ENCODE peak calls at places on chromosomes 2 and 18, in nine cellular contexts. One of them, this sample, is unnamed.

GRCh38 chr18:63788447-63789096 is 13.4 kb downstream of the SERPINB7 start:
- DNase-seq in heart right ventricle: no peak
- DNase-seq in left ventricle myocardium inferior: no peak
- DNase-seq in GM23338: no peak
- DNase-seq in tibial artery: no peak
- DNase-seq in ovary: no peak
- DNase-seq in left lung: no peak
- DNase-seq in upper lobe of left lung: no peak
- DNase-seq in mammary epithelial cell: peak; percentile 90
- DNase-seq in this sample: no peak

GRCh38 chr2:30366199-30366691 is 80.8 kb upstream of the LCLAT1 start:
- DNase-seq in heart right ventricle: peak; percentile 52
- DNase-seq in left ventricle myocardium inferior: no peak
- DNase-seq in GM23338: no peak
- DNase-seq in tibial artery: no peak
- DNase-seq in ovary: no peak
- DNase-seq in left lung: no peak
- DNase-seq in upper lobe of left lung: no peak
- DNase-seq in mammary epithelial cell: no peak
- DNase-seq in this sample: no peak

GRCh38 chr2:95047629-95048510 is 22.4 kb downstream of the MAL start:
- DNase-seq in heart right ventricle: no peak
- DNase-seq in left ventricle myocardium inferior: no peak
- DNase-seq in GM23338: no peak
- DNase-seq in tibial artery: no peak
- DNase-seq in ovary: no peak
- DNase-seq in left lung: no peak
- DNase-seq in upper lobe of left lung: peak; percentile 53
- DNase-seq in mammary epithelial cell: no peak
- DNase-seq in this sample: no peak

GRCh38 chr2:85394976-85395375 is 15.2 kb downstream of the CAPG start:
- DNase-seq in heart right ventricle: no peak
- DNase-seq in left ventricle myocardium inferior: no peak
- DNase-seq in GM23338: no peak
- DNase-seq in tibial artery: no peak
- DNase-seq in ovary: no peak
- DNase-seq in left lung: no peak
- DNase-seq in upper lobe of left lung: no peak
- DNase-seq in mammary epithelial cell: no peak
- DNase-seq in this sample: no peak

GRCh38 chr2:64679673-64680425 is 26.1 kb upstream of the SERTAD2 start:
- DNase-seq in heart right ventricle: no peak
- DNase-seq in left ventricle myocardium inferior: no peak
- DNase-seq in GM23338: no peak
- DNase-seq in tibial artery: no peak
- DNase-seq in ovary: no peak
- DNase-seq in left lung: no peak
- DNase-seq in upper lobe of left lung: no peak
- DNase-seq in mammary epithelial cell: no peak
- DNase-seq in this sample: no peak

GRCh38 chr2:131419447-131419846 is 55.5 kb upstream of the RAB6D start:
- DNase-seq in heart right ventricle: no peak
- DNase-seq in left ventricle myocardium inferior: no peak
- DNase-seq in GM23338: peak; percentile 38
- DNase-seq in tibial artery: no peak
- DNase-seq in ovary: no peak
- DNase-seq in left lung: no peak
- DNase-seq in upper lobe of left lung: no peak
- DNase-seq in mammary epithelial cell: no peak
- DNase-seq in this sample: no peak

GRCh38 chr2:98412751-98413445 is 31.8 kb upstream of the INPP4A start:
- DNase-seq in heart right ventricle: peak; percentile 56
- DNase-seq in left ventricle myocardium inferior: no peak
- DNase-seq in GM23338: peak; percentile 84
- DNase-seq in tibial artery: no peak
- DNase-seq in ovary: no peak
- DNase-seq in left lung: no peak
- DNase-seq in upper lobe of left lung: no peak
- DNase-seq in mammary epithelial cell: peak; percentile 41
- DNase-seq in this sample: no peak

GRCh38 chr2:1874101-1874865 is 130.0 kb upstream of the PXDN start:
- DNase-seq in heart right ventricle: no peak
- DNase-seq in left ventricle myocardium inferior: no peak
- DNase-seq in GM23338: no peak
- DNase-seq in tibial artery: no peak
- DNase-seq in ovary: no peak
- DNase-seq in left lung: no peak
- DNase-seq in upper lobe of left lung: peak; percentile 70
- DNase-seq in mammary epithelial cell: no peak
- DNase-seq in this sample: no peak

GRCh38 chr2:241574911-241575623 is 16.5 kb downstream of the BOK start:
- DNase-seq in heart right ventricle: no peak
- DNase-seq in left ventricle myocardium inferior: peak; percentile 3
- DNase-seq in GM23338: no peak
- DNase-seq in tibial artery: no peak
- DNase-seq in ovary: no peak
- DNase-seq in left lung: no peak
- DNase-seq in upper lobe of left lung: no peak
- DNase-seq in mammary epithelial cell: no peak
- DNase-seq in this sample: peak; percentile 18

GRCh38 chr2:59458862-59459261 is 1094.6 kb downstream of the BCL11A start:
- DNase-seq in heart right ventricle: no peak
- DNase-seq in left ventricle myocardium inferior: no peak
- DNase-seq in GM23338: peak; percentile 14
- DNase-seq in tibial artery: no peak
- DNase-seq in ovary: no peak
- DNase-seq in left lung: no peak
- DNase-seq in upper lobe of left lung: no peak
- DNase-seq in mammary epithelial cell: no peak
- DNase-seq in this sample: no peak

GRCh38 chr2:223995569-223995968 is 38.3 kb downstream of the MRPL44 start:
- DNase-seq in heart right ventricle: no peak
- DNase-seq in left ventricle myocardium inferior: no peak
- DNase-seq in GM23338: no peak
- DNase-seq in tibial artery: no peak
- DNase-seq in ovary: no peak
- DNase-seq in left lung: no peak
- DNase-seq in upper lobe of left lung: no peak
- DNase-seq in mammary epithelial cell: peak; percentile 63
- DNase-seq in this sample: no peak

GRCh38 chr18:3692691-3693090 is 242.7 kb downstream of the TGIF1 start:
- DNase-seq in heart right ventricle: no peak
- DNase-seq in left ventricle myocardium inferior: no peak
- DNase-seq in GM23338: no peak
- DNase-seq in tibial artery: no peak
- DNase-seq in ovary: no peak
- DNase-seq in left lung: no peak
- DNase-seq in upper lobe of left lung: no peak
- DNase-seq in mammary epithelial cell: no peak
- DNase-seq in this sample: no peak

GRCh38 chr18:60981651-60982050 is 351.6 kb upstream of the CDH20 start:
- DNase-seq in heart right ventricle: no peak
- DNase-seq in left ventricle myocardium inferior: no peak
- DNase-seq in GM23338: no peak
- DNase-seq in tibial artery: no peak
- DNase-seq in ovary: no peak
- DNase-seq in left lung: no peak
- DNase-seq in upper lobe of left lung: no peak
- DNase-seq in mammary epithelial cell: no peak
- DNase-seq in this sample: no peak

GRCh38 chr2:219002395-219003266 is 9.4 kb upstream of the CRYBA2 start:
- DNase-seq in heart right ventricle: no peak
- DNase-seq in left ventricle myocardium inferior: no peak
- DNase-seq in GM23338: peak; percentile 95
- DNase-seq in tibial artery: no peak
- DNase-seq in ovary: no peak
- DNase-seq in left lung: peak; percentile 87
- DNase-seq in upper lobe of left lung: peak; percentile 93
- DNase-seq in mammary epithelial cell: peak; percentile 40
- DNase-seq in this sample: peak; percentile 85

GRCh38 chr2:239050252-239050649 is 202.4 kb downstream of the TWIST2 start:
- DNase-seq in heart right ventricle: no peak
- DNase-seq in left ventricle myocardium inferior: no peak
- DNase-seq in GM23338: no peak
- DNase-seq in tibial artery: no peak
- DNase-seq in ovary: no peak
- DNase-seq in left lung: no peak
- DNase-seq in upper lobe of left lung: no peak
- DNase-seq in mammary epithelial cell: no peak
- DNase-seq in this sample: no peak

GRCh38 chr2:160347269-160347863 is 146.2 kb downstream of the RBMS1 start:
- DNase-seq in heart right ventricle: no peak
- DNase-seq in left ventricle myocardium inferior: no peak
- DNase-seq in GM23338: no peak
- DNase-seq in tibial artery: no peak
- DNase-seq in ovary: no peak
- DNase-seq in left lung: no peak
- DNase-seq in upper lobe of left lung: no peak
- DNase-seq in mammary epithelial cell: no peak
- DNase-seq in this sample: no peak

GRCh38 chr2:3128786-3129185 is 248.8 kb downstream of the EIPR1 start:
- DNase-seq in heart right ventricle: no peak
- DNase-seq in left ventricle myocardium inferior: no peak
- DNase-seq in GM23338: no peak
- DNase-seq in tibial artery: no peak
- DNase-seq in ovary: no peak
- DNase-seq in left lung: no peak
- DNase-seq in upper lobe of left lung: no peak
- DNase-seq in mammary epithelial cell: no peak
- DNase-seq in this sample: no peak

GRCh38 chr2:98803747-98804650 is 73.1 kb upstream of the MGAT4A start:
- DNase-seq in heart right ventricle: no peak
- DNase-seq in left ventricle myocardium inferior: no peak
- DNase-seq in GM23338: no peak
- DNase-seq in tibial artery: no peak
- DNase-seq in ovary: no peak
- DNase-seq in left lung: no peak
- DNase-seq in upper lobe of left lung: no peak
- DNase-seq in mammary epithelial cell: no peak
- DNase-seq in this sample: no peak

GRCh38 chr2:151805961-151806360 is 22.3 kb downstream of the ARL5A start:
- DNase-seq in heart right ventricle: no peak
- DNase-seq in left ventricle myocardium inferior: no peak
- DNase-seq in GM23338: no peak
- DNase-seq in tibial artery: no peak
- DNase-seq in ovary: no peak
- DNase-seq in left lung: no peak
- DNase-seq in upper lobe of left lung: no peak
- DNase-seq in mammary epithelial cell: no peak
- DNase-seq in this sample: no peak

GRCh38 chr2:151805343-151805742 is 22.9 kb downstream of the ARL5A start:
- DNase-seq in heart right ventricle: no peak
- DNase-seq in left ventricle myocardium inferior: no peak
- DNase-seq in GM23338: no peak
- DNase-seq in tibial artery: no peak
- DNase-seq in ovary: no peak
- DNase-seq in left lung: no peak
- DNase-seq in upper lobe of left lung: no peak
- DNase-seq in mammary epithelial cell: no peak
- DNase-seq in this sample: no peak

GRCh38 chr2:151809073-151809383 is 19.2 kb downstream of the ARL5A start:
- DNase-seq in heart right ventricle: no peak
- DNase-seq in left ventricle myocardium inferior: no peak
- DNase-seq in GM23338: no peak
- DNase-seq in tibial artery: no peak
- DNase-seq in ovary: no peak
- DNase-seq in left lung: no peak
- DNase-seq in upper lobe of left lung: no peak
- DNase-seq in mammary epithelial cell: no peak
- DNase-seq in this sample: no peak

GRCh38 chr2:151810506-151810905 is 17.7 kb downstream of the ARL5A start:
- DNase-seq in heart right ventricle: no peak
- DNase-seq in left ventricle myocardium inferior: no peak
- DNase-seq in GM23338: no peak
- DNase-seq in tibial artery: no peak
- DNase-seq in ovary: no peak
- DNase-seq in left lung: no peak
- DNase-seq in upper lobe of left lung: no peak
- DNase-seq in mammary epithelial cell: no peak
- DNase-seq in this sample: no peak

GRCh38 chr2:151808258-151809072 is 19.8 kb downstream of the ARL5A start:
- DNase-seq in heart right ventricle: no peak
- DNase-seq in left ventricle myocardium inferior: no peak
- DNase-seq in GM23338: peak; percentile 29
- DNase-seq in tibial artery: no peak
- DNase-seq in ovary: no peak
- DNase-seq in left lung: no peak
- DNase-seq in upper lobe of left lung: no peak
- DNase-seq in mammary epithelial cell: no peak
- DNase-seq in this sample: no peak
- TF ChIP-seq CTCF in heart right ventricle: peak; percentile 71
- TF ChIP-seq CTCF in left ventricle myocardium inferior: peak; percentile 66
- TF ChIP-seq CTCF in GM23338: no peak
- TF ChIP-seq CTCF in tibial artery: peak; percentile 27
- TF ChIP-seq CTCF in ovary: no peak
- TF ChIP-seq CTCF in left lung: peak; percentile 22
- TF ChIP-seq CTCF in upper lobe of left lung: peak; percentile 45
- TF ChIP-seq CTCF in mammary epithelial cell: peak; percentile 47
- TF ChIP-seq CTCF in this sample: peak; percentile 58

GRCh38 chr2:105385703-105386540 is 12.9 kb downstream of the FHL2 start:
- DNase-seq in heart right ventricle: no peak
- DNase-seq in left ventricle myocardium inferior: no peak
- DNase-seq in GM23338: no peak
- DNase-seq in tibial artery: no peak
- DNase-seq in ovary: no peak
- DNase-seq in left lung: no peak
- DNase-seq in upper lobe of left lung: peak; percentile 54
- DNase-seq in mammary epithelial cell: no peak
- DNase-seq in this sample: no peak
- H3K27ac ChIP-seq in heart right ventricle: peak overlapping the region; percentile 37
- H3K27ac ChIP-seq in left ventricle myocardium inferior: peak overlapping the region; percentile 85
- H3K27ac ChIP-seq in GM23338: no peak overlapping the region
- H3K27ac ChIP-seq in tibial artery: no peak overlapping the region
- H3K27ac ChIP-seq in ovary: peak overlapping the region; percentile 98
- H3K27ac ChIP-seq in left lung: no peak overlapping the region
- H3K27ac ChIP-seq in upper lobe of left lung: no peak overlapping the region
- H3K27ac ChIP-seq in mammary epithelial cell: no peak overlapping the region
- H3K27ac ChIP-seq in this sample: no peak overlapping the region

DNA sequence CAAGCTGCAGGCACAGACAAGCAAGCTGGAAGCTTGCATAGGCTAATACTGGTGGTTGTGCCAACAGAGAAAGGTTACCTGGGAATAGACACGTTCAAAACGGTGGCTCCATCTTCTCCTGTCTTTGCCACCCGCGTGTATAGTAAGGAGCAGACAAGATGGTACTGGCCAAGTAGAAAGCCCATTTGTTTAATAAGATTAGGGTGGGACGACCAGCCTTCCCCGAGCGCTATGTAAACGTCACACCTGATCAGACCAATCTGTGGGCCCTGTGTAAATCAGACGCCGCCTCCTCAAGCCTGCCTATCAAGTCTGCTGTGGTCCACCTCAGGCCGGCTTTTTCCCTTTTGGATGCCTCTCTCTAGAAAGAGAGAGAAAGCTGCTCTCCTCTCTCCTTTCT is 189.2 kb downstream of the LAMA1 start:
- DNase-seq in heart right ventricle: no peak
- DNase-seq in left ventricle myocardium inferior: no peak
- DNase-seq in GM23338: no peak
- DNase-seq in tibial artery: no peak
- DNase-seq in ovary: no peak
- DNase-seq in left lung: no peak
- DNase-seq in upper lobe of left lung: no peak
- DNase-seq in mammary epithelial cell: no peak
- DNase-seq in this sample: no peak
- H3K4me1 ChIP-seq in heart right ventricle: no peaks in the 10 kb centered on the region
- H3K4me1 ChIP-seq in left ventricle myocardium inferior: no peaks in the 10 kb centered on the region
- H3K4me1 ChIP-seq in GM23338: no peaks in the 10 kb centered on the region
- H3K4me1 ChIP-seq in tibial artery: no peaks in the 10 kb centered on the region
- H3K4me1 ChIP-seq in ovary: peaks cover 2% of the 10 kb centered on the region
- H3K4me1 ChIP-seq in left lung: no peaks in the 10 kb centered on the region
- H3K4me1 ChIP-seq in upper lobe of left lung: peaks cover 2% of the 10 kb centered on the region
- H3K4me1 ChIP-seq in mammary epithelial cell: no peaks in the 10 kb centered on the region
- H3K4me1 ChIP-seq in this sample: no peaks in the 10 kb centered on the region

GRCh38 chr2:23002234-23002633 is 382.7 kb upstream of the KLHL29 start:
- DNase-seq in heart right ventricle: no peak
- DNase-seq in left ventricle myocardium inferior: no peak
- DNase-seq in GM23338: peak; percentile 3
- DNase-seq in tibial artery: no peak
- DNase-seq in ovary: no peak
- DNase-seq in left lung: no peak
- DNase-seq in upper lobe of left lung: no peak
- DNase-seq in mammary epithelial cell: no peak
- DNase-seq in this sample: no peak
- TF ChIP-seq CTCF in heart right ventricle: no peak
- TF ChIP-seq CTCF in left ventricle myocardium inferior: no peak
- TF ChIP-seq CTCF in GM23338: peak; percentile 7
- TF ChIP-seq CTCF in tibial artery: no peak
- TF ChIP-seq CTCF in ovary: no peak
- TF ChIP-seq CTCF in left lung: no peak
- TF ChIP-seq CTCF in upper lobe of left lung: no peak
- TF ChIP-seq CTCF in mammary epithelial cell: no peak
- TF ChIP-seq CTCF in this sample: no peak